ENCODE peak calls at places on chromosomes 5 and 9, in nine cellular contexts. N, Y, S, Z, K, U, I, T and E are unnamed samples.

GRCh38 chr9:35277649-35278359 is 116.0 kb downstream of the UNC13B start:
- DNase-seq in N (no peak), Y (no peak), S (no peak), Z (no peak), K (no peak), U (no peak), I (no peak), T (no peak), E (no peak)

GRCh38 chr9:115369322-115369957 is 251.5 kb upstream of the TNC start:
- DNase-seq in N (peak; percentile 23), Y (peak; percentile 96), S (no peak), Z (no peak), K (no peak), U (no peak), I (no peak), T (no peak), E (no peak)

GRCh38 chr5:159031513-159031912 is 68.2 kb downstream of the EBF1 start:
- DNase-seq in N (no peak), Y (peak; percentile 25), S (no peak), Z (no peak), K (no peak), U (no peak), I (no peak), T (no peak), E (no peak)

GRCh38 chr9:35728041-35728971 is 3.7 kb downstream of the TLN1 start:
- DNase-seq in N (peak; percentile 79), Y (no peak), S (no peak), Z (peak; percentile 52), K (peak; percentile 49), U (no peak), I (peak; percentile 80), T (peak; percentile 74), E (peak; percentile 30)

GRCh38 chr5:43851741-43852140 is 248.8 kb downstream of the NNT start:
- DNase-seq in N (no peak), Y (peak; percentile 2), S (no peak), Z (no peak), K (no peak), U (no peak), I (no peak), T (no peak), E (no peak)

GRCh38 chr9:127537014-127537413 is 75.1 kb upstream of the STXBP1 start:
- DNase-seq in N (no peak), Y (no peak), S (no peak), Z (no peak), K (peak; percentile 40), U (no peak), I (no peak), T (no peak), E (no peak)

GRCh38 chr5:67182406-67182805 is 14.2 kb downstream of the CD180 start:
- DNase-seq in N (peak; percentile 70), Y (no peak), S (no peak), Z (peak; percentile 36), K (no peak), U (no peak), I (peak; percentile 74), T (peak; percentile 69), E (no peak)

GRCh38 chr5:176844706-176845391 is 34.5 kb downstream of the UNC5A start:
- DNase-seq in N (no peak), Y (peak; percentile 31), S (no peak), Z (no peak), K (no peak), U (no peak), I (no peak), T (no peak), E (no peak)

GRCh38 chr9:107051392-107051791 is 188.4 kb downstream of the ZNF462 start:
- DNase-seq in N (no peak), Y (no peak), S (no peak), Z (no peak), K (no peak), U (no peak), I (no peak), T (no peak), E (no peak)

GRCh38 chr9:105007143-105007542 is 79.2 kb upstream of the ABCA1 start:
- DNase-seq in N (no peak), Y (no peak), S (no peak), Z (no peak), K (no peak), U (peak; percentile 24), I (no peak), T (peak; percentile 55), E (no peak)

GRCh38 chr9:86599565-86599964 is 245.4 kb upstream of the TUT7 start:
- DNase-seq in N (no peak), Y (no peak), S (no peak), Z (no peak), K (no peak), U (no peak), I (no peak), T (no peak), E (no peak)

GRCh38 chr5:82422751-82423181 is 144.6 kb upstream of the RPS23 start:
- DNase-seq in N (no peak), Y (no peak), S (no peak), Z (no peak), K (no peak), U (no peak), I (peak; percentile 45), T (peak; percentile 43), E (no peak)

GRCh38 chr5:133035224-133035623 is 8.9 kb upstream of the ZCCHC10 start:
- DNase-seq in N (no peak), Y (no peak), S (no peak), Z (no peak), K (no peak), U (no peak), I (no peak), T (no peak), E (no peak)

GRCh38 chr5:33261747-33262146 is 179.0 kb upstream of the TARS1 start:
- DNase-seq in N (no peak), Y (no peak), S (no peak), Z (no peak), K (no peak), U (no peak), I (no peak), T (no peak), E (no peak)

GRCh38 chr5:35540002-35540401 is 77.7 kb upstream of the SPEF2 start:
- DNase-seq in N (no peak), Y (peak; percentile 73), S (no peak), Z (no peak), K (no peak), U (no peak), I (no peak), T (no peak), E (no peak)

GRCh38 chr9:124849801-124850200 is 3.5 kb upstream of the WDR38 start:
- DNase-seq in N (no peak), Y (no peak), S (no peak), Z (no peak), K (no peak), U (no peak), I (no peak), T (peak; percentile 7), E (no peak)

GRCh38 chr5:40549611-40550010 is 130.1 kb upstream of the PTGER4 start:
- DNase-seq in N (no peak), Y (no peak), S (no peak), Z (no peak), K (no peak), U (no peak), I (no peak), T (no peak), E (no peak)

GRCh38 chr9:128106940-128107259 is 20.6 kb downstream of the PTGES2 start:
- DNase-seq in N (no peak), Y (no peak), S (no peak), Z (no peak), K (no peak), U (no peak), I (no peak), T (peak; percentile 37), E (no peak)

GRCh38 chr5:139787568-139788293 is 7.9 kb upstream of the PSD2 start:
- DNase-seq in N (peak; percentile 90), Y (peak; percentile 89), S (peak; percentile 83), Z (peak; percentile 94), K (peak; percentile 89), U (peak; percentile 43), I (peak; percentile 70), T (peak; percentile 85), E (peak; percentile 99)
- TF ChIP-seq CTCF in N (peak; percentile 82), Y (peak; percentile 92), S (peak; percentile 96), Z (peak; percentile 98), K (peak; percentile 91), U (peak; percentile 95), I (peak; percentile 96), T (peak; percentile 92), E (peak; percentile 83)

DNA sequence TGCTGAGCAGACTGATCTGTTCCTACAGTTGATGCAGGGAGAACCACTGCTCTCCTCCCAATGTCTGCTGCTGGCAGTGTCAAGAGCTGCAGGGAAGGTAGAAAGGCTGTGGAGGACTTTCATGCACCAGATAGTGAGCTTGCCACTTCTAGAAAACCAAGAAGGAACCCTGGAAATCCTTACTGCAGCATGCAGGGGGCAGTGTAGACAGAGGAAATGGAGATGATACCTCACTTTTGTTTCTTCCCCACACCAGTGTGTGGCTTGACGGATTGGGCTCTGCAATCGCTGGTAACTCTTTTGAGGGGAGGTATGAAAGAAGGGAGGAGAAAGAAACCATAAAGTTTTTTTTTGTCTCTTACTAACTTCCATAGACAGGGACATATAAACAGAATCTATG is 480.7 kb downstream of the DMAC1 start:
- DNase-seq in N (no peak), Y (no peak), S (no peak), Z (no peak), K (no peak), U (no peak), I (no peak), T (no peak), E (no peak)
- TF ChIP-seq CTCF in N (no peak), Y (no peak), S (no peak), Z (no peak), K (no peak), U (no peak), I (no peak), T (no peak), E (no peak)

GRCh38 chr5:152527358-152528048 is 122.4 kb upstream of the NMUR2 start:
- DNase-seq in N (no peak), Y (peak; percentile 12), S (no peak), Z (no peak), K (no peak), U (no peak), I (no peak), T (no peak), E (no peak)

GRCh38 chr5:152529456-152529855 is 124.4 kb upstream of the NMUR2 start:
- DNase-seq in N (no peak), Y (no peak), S (no peak), Z (peak; percentile 23), K (no peak), U (no peak), I (no peak), T (no peak), E (no peak)

DNA sequence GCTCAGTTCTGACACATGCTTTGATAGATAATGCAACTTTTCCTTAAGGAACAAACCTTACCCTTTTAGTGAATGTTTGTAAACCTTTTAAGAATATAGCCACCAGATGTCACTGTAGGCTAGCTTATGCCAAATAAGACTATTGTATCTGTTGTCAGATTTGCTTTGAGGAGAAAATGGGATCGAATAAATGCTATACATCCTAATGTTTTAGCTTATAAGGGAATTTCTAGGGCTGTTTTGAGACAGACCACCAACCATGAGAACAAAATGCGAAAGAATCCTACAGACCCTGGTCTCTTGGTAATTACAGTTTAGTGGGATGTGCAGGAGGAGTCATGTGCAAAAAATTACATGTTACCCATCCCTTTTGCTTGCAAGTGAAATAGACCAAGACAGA is 127.6 kb upstream of the NMUR2 start:
- DNase-seq in N (no peak), Y (peak; percentile 62), S (no peak), Z (no peak), K (no peak), U (peak; percentile 27), I (no peak), T (no peak), E (no peak)
- TF ChIP-seq CTCF in N (peak; percentile 54), Y (peak; percentile 61), S (no peak), Z (peak; percentile 19), K (no peak), U (peak; percentile 55), I (peak; percentile 54), T (peak; percentile 43), E (peak; percentile 80)

GRCh38 chr9:33785914-33786313 is 9.4 kb upstream of the PRSS3 start:
- DNase-seq in N (no peak), Y (peak; percentile 25), S (no peak), Z (no peak), K (no peak), U (no peak), I (no peak), T (no peak), E (no peak)
- TF ChIP-seq CTCF in N (no peak), Y (peak; percentile 40), S (no peak), Z (peak; percentile 15), K (no peak), U (peak; percentile 37), I (no peak), T (no peak), E (peak; percentile 22)